ENCODE peak calls at places on chromosomes 11 and 22, in six cellular contexts. R, O, U, M, L and B are unnamed samples.

GRCh38 chr11:7621554-7621953 is 51.7 kb downstream of the CYB5R2 start:
- DNase-seq in R (no peak), O (no peak), U (no peak), M (no peak), L (no peak), B (no peak)

GRCh38 chr11:47590026-47590861 is 3.8 kb downstream of the FAM180B start:
- DNase-seq in R (no peak), O (no peak), U (no peak), M (no peak), L (no peak), B (no peak)

GRCh38 chr11:117299351-117300300 is 8.5 kb downstream of the BACE1-AS start:
- DNase-seq in R (no peak), O (no peak), U (no peak), M (no peak), L (peak), B (no peak)

GRCh38 chr11:112485280-112485679 is 224.6 kb upstream of the PLET1 start:
- DNase-seq in R (no peak), O (no peak), U (no peak), M (no peak), L (no peak), B (no peak)

GRCh38 chr11:2434008-2434407 is 10.3 kb downstream of the TRPM5 start:
- DNase-seq in R (no peak), O (no peak), U (no peak), M (no peak), L (no peak), B (no peak)

GRCh38 chr11:70111269-70112016 is 33.3 kb downstream of the ANO1 start:
- DNase-seq in R (no peak), O (peak), U (peak), M (no peak), L (peak), B (no peak)

GRCh38 chr22:20109411-20110358 is 6.2 kb upstream of the RANBP1 start:
- DNase-seq in R (no peak), O (no peak), U (no peak), M (peak), L (no peak), B (no peak)

GRCh38 chr11:47852053-47852452 is 3.9 kb upstream of the NUP160 start:
- DNase-seq in R (no peak), O (no peak), U (no peak), M (no peak), L (no peak), B (no peak)

GRCh38 chr11:77381749-77382693 is 80.5 kb upstream of the GDPD4 start:
- DNase-seq in R (peak), O (no peak), U (no peak), M (no peak), L (peak), B (no peak)

GRCh38 chr22:26770624-26771023 is 113.2 kb downstream of the MIAT start:
- DNase-seq in R (no peak), O (peak), U (no peak), M (no peak), L (no peak), B (no peak)

GRCh38 chr11:79117488-79117887 is 323.3 kb downstream of the TENM4 start:
- DNase-seq in R (no peak), O (no peak), U (no peak), M (no peak), L (no peak), B (no peak)

GRCh38 chr11:48210052-48210451 is 6.6 kb upstream of the OR4B1 start:
- DNase-seq in R (no peak), O (no peak), U (no peak), M (no peak), L (no peak), B (no peak)

GRCh38 chr22:24474649-24475048 is 20.5 kb upstream of the UPB1 start:
- DNase-seq in R (no peak), O (no peak), U (no peak), M (no peak), L (no peak), B (no peak)

GRCh38 chr22:50697667-50698506 is 25.3 kb downstream of the SHANK3 start:
- DNase-seq in R (no peak), O (no peak), U (no peak), M (peak), L (no peak), B (no peak)

GRCh38 chr22:19876314-19876940 is 21.8 kb upstream of the GNB1L start:
- DNase-seq in R (no peak), O (no peak), U (no peak), M (peak), L (no peak), B (no peak)

GRCh38 chr11:32162906-32163305 is 72.0 kb downstream of the RCN1 start:
- DNase-seq in R (no peak), O (no peak), U (no peak), M (no peak), L (no peak), B (no peak)

GRCh38 chr11:48081151-48082010 is 101.0 kb downstream of the PTPRJ start:
- DNase-seq in R (peak), O (peak), U (peak), M (peak), L (no peak), B (peak)

GRCh38 chr11:109993786-109994185 is 99.4 kb upstream of the ZC3H12C start:
- DNase-seq in R (no peak), O (no peak), U (no peak), M (no peak), L (no peak), B (no peak)

GRCh38 chr11:65639623-65640482 is 2.0 kb downstream of the SIPA1 start:
- DNase-seq in R (no peak), O (peak), U (no peak), M (peak), L (no peak), B (no peak)

GRCh38 chr11:75652936-75653335 is 15.9 kb downstream of the MAP6 start:
- DNase-seq in R (no peak), O (no peak), U (no peak), M (no peak), L (no peak), B (no peak)

GRCh38 chr11:75653532-75653931 is 15.3 kb downstream of the MAP6 start:
- DNase-seq in R (no peak), O (no peak), U (peak), M (no peak), L (no peak), B (no peak)

GRCh38 chr11:75654314-75654713 is 14.5 kb downstream of the MAP6 start:
- DNase-seq in R (no peak), O (no peak), U (peak), M (no peak), L (no peak), B (no peak)

GRCh38 chr11:75655619-75656018 is 13.2 kb downstream of the MAP6 start:
- DNase-seq in R (no peak), O (no peak), U (no peak), M (no peak), L (no peak), B (no peak)

GRCh38 chr11:75656044-75656726 is 12.7 kb downstream of the MAP6 start:
- DNase-seq in R (no peak), O (peak), U (no peak), M (no peak), L (no peak), B (no peak)
- TF ChIP-seq CTCF in R (no peak), O (no peak), U (no peak), M (no peak), L (no peak), B (no peak)

GRCh38 chr22:42905702-42906183 is 48.7 kb upstream of the ARFGAP3 start:
- DNase-seq in R (no peak), O (peak), U (no peak), M (peak), L (no peak), B (no peak)

GRCh38 chr22:42905217-42905616 is 48.1 kb upstream of the ARFGAP3 start:
- DNase-seq in R (no peak), O (no peak), U (no peak), M (no peak), L (no peak), B (no peak)

GRCh38 chr22:42908082-42908746 is 51.1 kb upstream of the ARFGAP3 start:
- DNase-seq in R (no peak), O (no peak), U (no peak), M (peak), L (no peak), B (no peak)

GRCh38 chr22:42907404-42908081 is 50.5 kb upstream of the ARFGAP3 start:
- DNase-seq in R (no peak), O (no peak), U (peak), M (peak), L (no peak), B (no peak)

DNA sequence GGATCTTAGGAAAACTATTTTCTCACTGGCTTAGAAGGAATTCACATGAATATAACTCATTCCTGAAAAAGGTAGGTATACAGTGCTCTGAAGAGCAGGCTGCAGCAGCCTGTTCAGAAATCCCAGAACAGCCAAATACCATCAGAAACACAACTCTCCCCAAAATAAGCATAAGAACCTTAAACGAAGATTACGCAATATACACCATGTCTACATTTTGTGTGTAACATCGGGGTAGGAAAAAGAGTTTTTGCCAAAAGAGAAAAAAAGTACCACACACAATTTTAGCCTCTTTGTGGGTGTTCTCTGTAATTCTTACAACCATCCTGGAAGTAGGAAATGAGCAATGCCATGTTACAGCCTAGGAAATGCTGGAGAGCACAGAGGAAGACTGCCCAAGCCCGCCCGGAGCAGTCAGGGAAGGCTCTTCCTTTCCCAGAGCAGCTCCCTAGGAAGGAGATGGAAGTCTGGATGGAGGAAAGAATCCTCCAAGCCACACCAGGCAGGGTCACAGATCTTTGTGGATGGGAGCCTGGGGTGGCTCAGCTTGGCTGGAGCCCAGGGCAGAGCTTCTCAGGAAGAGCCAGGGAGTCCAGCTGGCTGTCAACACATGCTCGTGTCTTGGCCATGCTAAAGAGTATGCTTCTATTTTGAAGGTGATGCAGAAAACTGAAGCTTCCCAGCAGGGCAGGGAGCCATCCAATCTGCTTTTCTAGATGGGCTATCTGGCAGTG is 49.7 kb upstream of the ARFGAP3 start:
- DNase-seq in R (peak), O (no peak), U (no peak), M (no peak), L (no peak), B (no peak)
- H3K4me3 ChIP-seq in R (no peak), O (no peak), U (no peak), M (no peak), L (no peak), B (no peak)

DNA sequence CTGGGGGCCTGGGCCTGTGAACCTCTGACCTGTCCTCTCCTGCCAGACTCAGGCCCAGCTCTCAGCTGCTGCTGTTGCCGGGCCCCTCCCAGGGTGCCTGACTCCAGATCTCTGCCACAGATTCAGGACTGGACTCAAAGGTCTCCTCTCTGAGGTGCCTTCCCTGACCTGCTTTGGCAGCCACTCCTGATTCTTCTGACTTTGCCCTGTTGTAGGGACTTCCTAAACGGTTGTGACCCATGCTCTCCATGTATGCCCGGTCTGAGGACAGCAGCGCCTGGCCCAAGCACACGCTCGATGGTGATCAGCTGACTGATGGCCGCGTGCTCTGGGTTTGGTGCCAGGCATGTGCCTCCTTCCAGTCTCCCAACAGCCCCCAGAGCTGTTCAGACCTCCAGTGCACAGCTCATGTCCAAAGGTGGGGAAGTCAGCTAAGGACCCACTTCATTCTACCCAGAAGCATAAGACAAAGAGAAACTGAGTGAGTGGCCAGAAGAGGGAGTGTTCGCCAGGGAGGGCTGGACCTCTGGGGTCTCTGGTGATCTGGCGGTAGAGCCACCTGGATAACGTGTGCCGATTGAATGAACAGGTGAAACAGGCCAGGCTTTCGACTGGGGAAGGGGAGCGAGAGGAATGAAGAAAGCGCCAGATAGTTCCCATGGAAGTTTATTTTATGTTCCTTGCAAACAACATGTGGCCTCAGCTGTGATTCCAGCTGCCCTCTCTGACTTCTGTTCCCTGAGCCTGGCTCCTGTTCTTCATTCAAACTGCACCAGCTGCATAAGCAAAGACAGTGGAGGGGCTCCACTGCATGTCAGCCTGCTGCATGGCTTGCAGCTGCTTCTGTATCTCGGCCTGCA is 8.1 kb upstream of the TOP3B start:
- DNase-seq in R (no peak), O (no peak), U (no peak), M (no peak), L (no peak), B (no peak)
- TF ChIP-seq CTCF in R (no peak), O (no peak), U (no peak), M (no peak), L (no peak), B (no peak)

DNA sequence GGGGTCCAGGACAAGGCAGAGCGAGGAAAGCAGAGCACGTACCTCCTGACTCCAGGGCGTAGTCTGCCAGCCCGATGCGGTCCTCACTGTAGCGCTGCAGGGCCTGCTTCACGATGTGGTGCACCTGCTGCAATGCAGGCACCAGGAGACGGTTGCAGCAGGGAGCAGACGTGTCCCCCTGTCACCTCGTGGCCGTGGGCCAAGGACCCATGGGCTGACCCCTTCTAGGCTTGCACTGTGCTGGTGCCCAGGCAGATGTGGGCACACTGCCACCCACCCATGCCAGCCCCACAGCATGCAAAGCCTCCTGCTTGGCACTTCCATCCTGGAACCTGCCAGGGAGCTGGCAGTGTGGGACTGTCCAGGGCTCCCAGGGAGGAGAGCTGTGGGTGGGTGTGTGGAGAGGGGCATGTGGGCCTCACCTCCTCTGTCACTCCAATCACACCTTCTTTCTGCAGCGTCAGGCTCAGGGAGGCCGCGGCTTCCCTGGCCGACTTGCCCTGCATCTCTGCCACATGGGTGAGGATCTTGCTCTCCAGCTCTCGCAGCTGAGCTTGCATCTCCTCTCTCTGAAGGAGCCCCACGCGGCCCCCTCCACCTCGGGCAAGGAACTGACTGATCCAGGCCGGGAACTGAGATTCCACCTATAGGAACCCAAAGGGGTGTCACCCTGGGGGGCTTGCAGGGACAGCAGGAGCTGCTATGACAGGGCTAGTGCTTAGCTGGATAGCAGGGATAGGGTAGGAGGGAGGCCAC is 16.3 kb downstream of the SUN2 start:
- DNase-seq in R (no peak), O (no peak), U (no peak), M (no peak), L (no peak), B (no peak)
- H3K4me3 ChIP-seq in R (no peak), O (no peak), U (no peak), M (no peak), L (no peak), B (no peak)

DNA sequence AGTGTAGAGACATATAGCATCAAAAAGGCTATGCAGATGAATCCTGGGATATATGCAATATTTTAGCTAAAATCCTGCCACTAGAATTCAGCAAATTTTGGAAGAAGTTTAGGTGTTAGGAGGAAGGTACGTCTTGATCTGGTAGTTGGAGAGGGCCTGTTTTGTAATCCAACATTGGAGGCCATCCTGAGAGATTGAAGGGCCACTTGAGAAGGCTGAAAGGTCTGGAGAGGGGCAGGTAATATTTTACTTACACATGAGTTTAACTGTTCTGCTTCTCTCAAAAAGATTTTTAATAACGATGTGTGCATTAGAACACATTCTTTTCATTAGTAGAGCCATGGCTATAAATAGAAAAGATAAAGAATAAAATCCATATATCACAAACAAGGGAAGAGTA is 422.1 kb downstream of the RAB38 start:
- DNase-seq in R (no peak), O (no peak), U (no peak), M (no peak), L (no peak), B (no peak)
- TF ChIP-seq CTCF in R (no peak), O (no peak), U (no peak), M (no peak), L (no peak), B (no peak)

DNA sequence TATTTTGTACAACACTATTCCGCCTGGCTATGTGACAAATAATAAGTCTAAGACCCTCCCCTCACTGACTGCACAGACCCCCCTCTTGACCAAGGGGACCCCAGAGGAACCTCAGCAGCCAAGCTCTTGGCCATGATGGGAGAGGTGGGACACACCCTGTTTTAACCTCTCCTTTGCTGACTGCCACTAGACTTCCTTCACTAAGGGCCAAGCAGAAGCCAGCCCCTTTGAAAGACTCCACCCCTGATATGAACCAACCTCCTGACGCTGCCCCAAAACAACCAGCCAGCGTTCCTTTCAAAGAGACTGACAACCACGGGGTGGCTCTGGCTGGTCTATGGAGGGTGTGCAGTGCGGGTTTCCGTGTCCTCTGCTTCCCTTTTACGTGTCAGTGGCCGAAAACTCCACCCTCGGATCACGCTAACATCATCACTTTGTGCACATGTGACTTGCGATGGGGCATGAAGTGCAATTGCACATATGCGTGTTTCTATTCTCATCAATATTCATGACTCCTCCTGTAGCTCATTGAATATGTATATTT is 643.8 kb downstream of the TBC1D22A start:
- DNase-seq in R (no peak), O (no peak), U (no peak), M (no peak), L (no peak), B (no peak)
- H3K4me3 ChIP-seq in R (no peak), O (no peak), U (no peak), M (no peak), L (no peak), B (no peak)

GRCh38 chr11:13486926-13487660 is 8.7 kb downstream of the PTH start:
- DNase-seq in R (no peak), O (peak), U (peak), M (peak), L (peak), B (no peak)
- TF ChIP-seq CTCF in R (peak), O (no peak), U (peak), M (peak), L (peak), B (peak)

GRCh38 chr11:114296979-114297372 is 777 bp downstream of the NNMT start:
- DNase-seq in R (no peak), O (no peak), U (no peak), M (no peak), L (no peak), B (no peak)
- H3K4me3 ChIP-seq in R (peak), O (peak), U (no peak), M (peak), L (peak), B (peak)